ENCODE peak calls at places on chromosomes 12 and 14, in nine cellular contexts. One of them, this sample, is unnamed.

GRCh38 chr14:87952307-87953094 is 40.5 kb downstream of the GALC start:
- DNase-seq in Peyer's patch: no peak
- DNase-seq in tibial nerve: no peak
- DNase-seq in heart left ventricle: no peak
- DNase-seq in gastrocnemius medialis: no peak
- DNase-seq in IMR-90: no peak
- DNase-seq in GM12892: no peak
- DNase-seq in A549: no peak
- DNase-seq in prostate gland: no peak
- DNase-seq in this sample: no peak

GRCh38 chr12:122888232-122888752 is 7.6 kb downstream of the VPS37B start:
- DNase-seq in A549: peak; percentile 74
- DNase-seq in tibial nerve: no peak
- DNase-seq in heart left ventricle: peak; percentile 73
- DNase-seq in Peyer's patch: peak; percentile 88
- DNase-seq in IMR-90: peak; percentile 69
- DNase-seq in gastrocnemius medialis: no peak
- DNase-seq in GM12892: no peak
- DNase-seq in prostate gland: peak; percentile 93
- DNase-seq in this sample: peak; percentile 75

GRCh38 chr14:74860899-74861733 is 14.8 kb downstream of the PROX2 start:
- DNase-seq in tibial nerve: peak; percentile 94
- DNase-seq in IMR-90: peak; percentile 80
- DNase-seq in prostate gland: peak; percentile 86
- DNase-seq in heart left ventricle: peak; percentile 91
- DNase-seq in GM12892: peak; percentile 36
- DNase-seq in Peyer's patch: peak; percentile 97
- DNase-seq in gastrocnemius medialis: peak; percentile 59
- DNase-seq in A549: peak; percentile 74
- DNase-seq in this sample: peak; percentile 83

GRCh38 chr14:96568646-96569045 is 66.5 kb downstream of the PAPOLA start:
- DNase-seq in Peyer's patch: no peak
- DNase-seq in gastrocnemius medialis: no peak
- DNase-seq in IMR-90: no peak
- DNase-seq in A549: no peak
- DNase-seq in GM12892: no peak
- DNase-seq in tibial nerve: no peak
- DNase-seq in heart left ventricle: no peak
- DNase-seq in prostate gland: no peak
- DNase-seq in this sample: no peak

GRCh38 chr14:91996951-91997371 is 42.9 kb downstream of the TRIP11 start:
- DNase-seq in tibial nerve: no peak
- DNase-seq in A549: peak; percentile 15
- DNase-seq in gastrocnemius medialis: no peak
- DNase-seq in heart left ventricle: no peak
- DNase-seq in prostate gland: no peak
- DNase-seq in GM12892: no peak
- DNase-seq in IMR-90: peak; percentile 72
- DNase-seq in Peyer's patch: no peak
- DNase-seq in this sample: peak; percentile 69

GRCh38 chr14:69299286-69300035 is 39.5 kb downstream of the GALNT16 start:
- DNase-seq in gastrocnemius medialis: no peak
- DNase-seq in IMR-90: no peak
- DNase-seq in GM12892: no peak
- DNase-seq in heart left ventricle: no peak
- DNase-seq in prostate gland: no peak
- DNase-seq in Peyer's patch: no peak
- DNase-seq in tibial nerve: no peak
- DNase-seq in A549: no peak
- DNase-seq in this sample: peak; percentile 7

GRCh38 chr14:104942586-104942985 is 17.9 kb downstream of the PLD4 start:
- DNase-seq in gastrocnemius medialis: no peak
- DNase-seq in GM12892: no peak
- DNase-seq in prostate gland: no peak
- DNase-seq in Peyer's patch: no peak
- DNase-seq in A549: no peak
- DNase-seq in heart left ventricle: no peak
- DNase-seq in IMR-90: no peak
- DNase-seq in tibial nerve: peak; percentile 6
- DNase-seq in this sample: no peak

GRCh38 chr12:68776976-68777610 is 30.9 kb upstream of the MDM2 start:
- DNase-seq in prostate gland: no peak
- DNase-seq in Peyer's patch: no peak
- DNase-seq in A549: no peak
- DNase-seq in GM12892: no peak
- DNase-seq in heart left ventricle: no peak
- DNase-seq in tibial nerve: no peak
- DNase-seq in IMR-90: no peak
- DNase-seq in gastrocnemius medialis: no peak
- DNase-seq in this sample: no peak

GRCh38 chr14:92475451-92476187 is 38.0 kb upstream of the RIN3 start:
- DNase-seq in heart left ventricle: peak; percentile 78
- DNase-seq in A549: no peak
- DNase-seq in tibial nerve: peak; percentile 48
- DNase-seq in GM12892: no peak
- DNase-seq in IMR-90: no peak
- DNase-seq in gastrocnemius medialis: peak; percentile 41
- DNase-seq in prostate gland: no peak
- DNase-seq in Peyer's patch: no peak
- DNase-seq in this sample: no peak

GRCh38 chr12:132311201-132311915 is 18.0 kb downstream of the GALNT9 start:
- DNase-seq in IMR-90: no peak
- DNase-seq in tibial nerve: no peak
- DNase-seq in A549: no peak
- DNase-seq in prostate gland: no peak
- DNase-seq in Peyer's patch: no peak
- DNase-seq in gastrocnemius medialis: no peak
- DNase-seq in GM12892: no peak
- DNase-seq in heart left ventricle: no peak
- DNase-seq in this sample: no peak

GRCh38 chr14:44945264-44945663 is 16.5 kb downstream of the KLHL28 start:
- DNase-seq in prostate gland: no peak
- DNase-seq in A549: no peak
- DNase-seq in tibial nerve: no peak
- DNase-seq in IMR-90: peak; percentile 88
- DNase-seq in Peyer's patch: no peak
- DNase-seq in gastrocnemius medialis: no peak
- DNase-seq in heart left ventricle: no peak
- DNase-seq in GM12892: no peak
- DNase-seq in this sample: no peak

GRCh38 chr12:116492703-116493324 is 66.4 kb upstream of the MAP1LC3B2 start:
- DNase-seq in gastrocnemius medialis: no peak
- DNase-seq in prostate gland: no peak
- DNase-seq in Peyer's patch: no peak
- DNase-seq in GM12892: no peak
- DNase-seq in IMR-90: peak; percentile 81
- DNase-seq in heart left ventricle: no peak
- DNase-seq in tibial nerve: no peak
- DNase-seq in A549: peak; percentile 59
- DNase-seq in this sample: peak; percentile 62

GRCh38 chr14:55715889-55716288 is 135.9 kb downstream of the KTN1 start:
- DNase-seq in GM12892: no peak
- DNase-seq in tibial nerve: peak; percentile 42
- DNase-seq in heart left ventricle: no peak
- DNase-seq in Peyer's patch: peak; percentile 48
- DNase-seq in gastrocnemius medialis: peak; percentile 71
- DNase-seq in A549: no peak
- DNase-seq in prostate gland: no peak
- DNase-seq in IMR-90: peak; percentile 82
- DNase-seq in this sample: no peak

GRCh38 chr12:34188974-34189373 is 166.7 kb downstream of the ALG10 start:
- DNase-seq in IMR-90: no peak
- DNase-seq in Peyer's patch: no peak
- DNase-seq in heart left ventricle: no peak
- DNase-seq in A549: no peak
- DNase-seq in gastrocnemius medialis: no peak
- DNase-seq in prostate gland: no peak
- DNase-seq in tibial nerve: no peak
- DNase-seq in GM12892: no peak
- DNase-seq in this sample: no peak

GRCh38 chr12:56999456-56999855 is 6.9 kb downstream of the ZBTB39 start:
- DNase-seq in gastrocnemius medialis: no peak
- DNase-seq in heart left ventricle: no peak
- DNase-seq in IMR-90: no peak
- DNase-seq in A549: no peak
- DNase-seq in tibial nerve: no peak
- DNase-seq in Peyer's patch: no peak
- DNase-seq in prostate gland: no peak
- DNase-seq in GM12892: no peak
- DNase-seq in this sample: no peak

GRCh38 chr12:47753021-47754001 is 5.4 kb downstream of the RAPGEF3 start:
- DNase-seq in tibial nerve: no peak
- DNase-seq in gastrocnemius medialis: peak; percentile 92
- DNase-seq in heart left ventricle: peak; percentile 95
- DNase-seq in A549: no peak
- DNase-seq in Peyer's patch: peak; percentile 69
- DNase-seq in GM12892: no peak
- DNase-seq in prostate gland: peak; percentile 91
- DNase-seq in IMR-90: no peak
- DNase-seq in this sample: no peak

GRCh38 chr14:60856113-60856512 is 121.6 kb downstream of the MNAT1 start:
- DNase-seq in Peyer's patch: no peak
- DNase-seq in tibial nerve: no peak
- DNase-seq in gastrocnemius medialis: no peak
- DNase-seq in prostate gland: no peak
- DNase-seq in IMR-90: no peak
- DNase-seq in heart left ventricle: no peak
- DNase-seq in GM12892: no peak
- DNase-seq in A549: no peak
- DNase-seq in this sample: no peak

GRCh38 chr12:106942775-106943174 is 12.9 kb upstream of the TMEM263 start:
- DNase-seq in prostate gland: no peak
- DNase-seq in tibial nerve: no peak
- DNase-seq in IMR-90: no peak
- DNase-seq in GM12892: no peak
- DNase-seq in gastrocnemius medialis: no peak
- DNase-seq in A549: no peak
- DNase-seq in heart left ventricle: no peak
- DNase-seq in Peyer's patch: no peak
- DNase-seq in this sample: peak; percentile 90

GRCh38 chr12:40226652-40227051 is 1.9 kb downstream of the LRRK2 start:
- DNase-seq in gastrocnemius medialis: peak; percentile 12
- DNase-seq in GM12892: no peak
- DNase-seq in A549: peak; percentile 53
- DNase-seq in tibial nerve: peak; percentile 39
- DNase-seq in Peyer's patch: peak; percentile 60
- DNase-seq in IMR-90: peak; percentile 73
- DNase-seq in heart left ventricle: peak; percentile 54
- DNase-seq in prostate gland: no peak
- DNase-seq in this sample: peak; percentile 4

DNA sequence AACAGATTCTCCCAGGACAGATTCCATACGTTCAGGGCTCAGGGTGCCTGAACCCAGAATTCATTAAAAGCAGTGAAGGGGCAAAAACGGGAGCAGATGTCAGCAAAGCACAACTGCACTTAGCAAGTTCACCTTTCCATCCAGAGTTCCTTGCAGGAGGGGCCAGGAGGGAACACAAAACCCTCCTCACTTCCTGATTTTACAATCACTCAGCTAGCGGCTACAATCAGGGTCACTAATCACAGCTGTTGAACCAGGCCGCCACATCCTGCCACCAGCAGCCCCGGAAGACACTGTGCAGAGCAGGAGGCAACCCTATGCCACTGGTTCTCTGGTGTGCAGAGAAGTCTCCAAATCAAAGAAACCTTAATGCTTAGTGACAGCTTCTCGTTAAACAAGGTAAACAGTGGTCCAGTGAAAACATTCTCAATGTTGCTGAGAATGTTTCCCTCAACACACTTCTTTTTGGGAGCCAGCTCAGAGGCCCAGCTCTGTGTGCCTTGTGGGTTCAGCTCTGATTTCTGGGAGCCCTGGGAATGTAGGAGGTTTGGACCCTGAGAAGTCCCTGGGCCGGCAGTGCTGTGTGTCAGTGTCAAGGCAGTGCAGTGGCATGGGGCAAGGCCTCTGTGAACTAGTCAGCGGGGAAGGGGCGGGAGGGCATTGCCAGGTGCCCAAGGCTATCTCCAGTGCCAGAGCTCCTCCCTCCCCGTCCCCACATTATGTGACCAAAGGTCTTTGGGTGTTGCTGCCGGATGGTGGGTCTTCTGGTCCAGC is 54.5 kb downstream of the VCPKMT start:
- DNase-seq in Peyer's patch: peak; percentile 94
- DNase-seq in gastrocnemius medialis: no peak
- DNase-seq in GM12892: peak; percentile 66
- DNase-seq in A549: no peak
- DNase-seq in heart left ventricle: no peak
- DNase-seq in IMR-90: peak; percentile 56
- DNase-seq in tibial nerve: no peak
- DNase-seq in prostate gland: no peak
- DNase-seq in this sample: peak; percentile 33
- TF ChIP-seq POLR2A in Peyer's patch: no peak
- TF ChIP-seq POLR2A in gastrocnemius medialis: no peak
- TF ChIP-seq POLR2A in GM12892: peak; percentile 90
- TF ChIP-seq POLR2A in A549: no peak
- TF ChIP-seq POLR2A in heart left ventricle: no peak
- TF ChIP-seq POLR2A in IMR-90: no peak
- TF ChIP-seq POLR2A in tibial nerve: no peak
- TF ChIP-seq POLR2A in prostate gland: no peak
- TF ChIP-seq POLR2A in this sample: no peak

GRCh38 chr12:6202331-6202730 is 2.1 kb downstream of the CD9 start:
- DNase-seq in GM12892: no peak
- DNase-seq in IMR-90: no peak
- DNase-seq in A549: no peak
- DNase-seq in tibial nerve: no peak
- DNase-seq in heart left ventricle: no peak
- DNase-seq in Peyer's patch: no peak
- DNase-seq in gastrocnemius medialis: no peak
- DNase-seq in prostate gland: no peak
- DNase-seq in this sample: no peak
- TF ChIP-seq POLR2A in GM12892: no peak
- TF ChIP-seq POLR2A in IMR-90: no peak
- TF ChIP-seq POLR2A in A549: no peak
- TF ChIP-seq POLR2A in tibial nerve: no peak
- TF ChIP-seq POLR2A in heart left ventricle: no peak
- TF ChIP-seq POLR2A in Peyer's patch: no peak
- TF ChIP-seq POLR2A in gastrocnemius medialis: no peak
- TF ChIP-seq POLR2A in prostate gland: no peak
- TF ChIP-seq POLR2A in this sample: no peak

DNA sequence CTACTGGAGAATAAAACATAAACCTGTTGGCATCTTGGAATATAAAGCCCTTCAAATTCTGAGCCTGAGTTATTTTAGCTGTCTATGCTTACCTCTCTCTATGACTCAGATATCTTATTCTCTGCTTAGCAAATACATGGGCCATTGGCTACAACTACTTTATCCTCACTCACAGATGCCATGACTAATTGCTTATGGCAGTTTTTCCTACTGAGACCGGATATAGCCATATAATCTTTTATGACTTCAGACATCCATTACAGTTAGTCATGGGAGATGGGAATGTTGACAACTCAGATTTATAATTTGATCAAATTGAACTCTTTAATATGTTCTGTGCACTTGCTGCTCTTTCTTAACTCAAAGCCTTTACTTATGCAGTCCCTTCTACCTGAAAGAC is 502.4 kb upstream of the ATP2B1 start:
- DNase-seq in IMR-90: peak; percentile 48
- DNase-seq in prostate gland: no peak
- DNase-seq in GM12892: no peak
- DNase-seq in A549: peak; percentile 5
- DNase-seq in tibial nerve: no peak
- DNase-seq in gastrocnemius medialis: no peak
- DNase-seq in heart left ventricle: no peak
- DNase-seq in Peyer's patch: no peak
- DNase-seq in this sample: no peak
- TF ChIP-seq POLR2A in IMR-90: no peak
- TF ChIP-seq POLR2A in prostate gland: no peak
- TF ChIP-seq POLR2A in GM12892: no peak
- TF ChIP-seq POLR2A in A549: no peak
- TF ChIP-seq POLR2A in tibial nerve: no peak
- TF ChIP-seq POLR2A in gastrocnemius medialis: no peak
- TF ChIP-seq POLR2A in heart left ventricle: no peak
- TF ChIP-seq POLR2A in Peyer's patch: no peak
- TF ChIP-seq POLR2A in this sample: no peak

GRCh38 chr14:90593254-90594040 is 196.6 kb downstream of the CALM1 start:
- DNase-seq in tibial nerve: no peak
- DNase-seq in gastrocnemius medialis: no peak
- DNase-seq in IMR-90: no peak
- DNase-seq in Peyer's patch: no peak
- DNase-seq in A549: no peak
- DNase-seq in GM12892: no peak
- DNase-seq in prostate gland: no peak
- DNase-seq in heart left ventricle: no peak
- DNase-seq in this sample: no peak
- TF ChIP-seq POLR2A in tibial nerve: no peak
- TF ChIP-seq POLR2A in gastrocnemius medialis: no peak
- TF ChIP-seq POLR2A in IMR-90: no peak
- TF ChIP-seq POLR2A in Peyer's patch: no peak
- TF ChIP-seq POLR2A in A549: no peak
- TF ChIP-seq POLR2A in GM12892: no peak
- TF ChIP-seq POLR2A in prostate gland: no peak
- TF ChIP-seq POLR2A in heart left ventricle: no peak
- TF ChIP-seq POLR2A in this sample: no peak